ENCODE peak calls at places on chromosome 16, in eight cellular contexts. A is MM.1S; Q is uterus; V is C1 segment of cervical spinal cord; T is activated T-cell treated with anti-CD3 and anti-CD28 coated beads, Interleukin-2, amount 50 U/mL, for 72 hours; D is SW480; G is activated CD8-positive, alpha-beta memory T cell treated with anti-CD3 and anti-CD28 coated beads for 1 hour; S is choroid plexus epithelial cell. M is an unnamed sample.

GRCh38 chr16:50251375-50252081 is 14.8 kb upstream of the ADCY7 start:
- DNase-seq in G (no peak), T (no peak), A (no peak), Q (no peak), S (peak), D (no peak), V (no peak), M (peak)

GRCh38 chr16:27449434-27450188 is 47.6 kb downstream of the IL21R start:
- DNase-seq in T (peak), S (no peak), Q (no peak), V (no peak), D (no peak), G (peak), A (no peak), M (no peak)

GRCh38 chr16:24969071-24969470 is 46.1 kb downstream of the ARHGAP17 start:
- DNase-seq in Q (no peak), V (no peak), G (no peak), T (no peak), A (no peak), D (no peak), S (no peak), M (no peak)

GRCh38 chr16:85316321-85316919 is 204.1 kb upstream of the CIBAR2 start:
- DNase-seq in V (no peak), A (peak), T (peak), S (peak), D (peak), Q (no peak), G (no peak), M (no peak)

GRCh38 chr16:5349661-5350060 is 252.1 kb upstream of the EEF2KMT start:
- DNase-seq in A (no peak), T (no peak), Q (no peak), V (no peak), S (no peak), G (no peak), D (no peak), M (no peak)

GRCh38 chr16:85334718-85335583 is 222.7 kb upstream of the CIBAR2 start:
- DNase-seq in A (no peak), S (peak), D (peak), T (peak), Q (no peak), G (no peak), V (no peak), M (no peak)

GRCh38 chr16:24013733-24014645 is 178.2 kb downstream of the PRKCB start:
- DNase-seq in S (no peak), V (no peak), A (peak), D (peak), G (peak), T (peak), Q (no peak), M (no peak)

GRCh38 chr16:67326472-67327309 is at the start of the genes KCTD19 and LRRC36:
- DNase-seq in G (peak), D (peak), A (no peak), T (peak), V (no peak), Q (peak), S (peak), M (no peak)

GRCh38 chr16:84753412-84754325 is 53.9 kb downstream of the USP10 start:
- DNase-seq in V (no peak), G (no peak), Q (no peak), S (no peak), D (no peak), T (no peak), A (no peak), M (no peak)

GRCh38 chr16:526181-527014 is 1.1 kb upstream of the CAPN15 start:
- DNase-seq in Q (no peak), V (no peak), S (peak), D (peak), A (no peak), G (no peak), T (no peak), M (no peak)